ENCODE peak calls at places on chromosomes 1 and 21, in four cellular contexts. D, Y, R and A are unnamed samples.

GRCh38 chr1:24506706-24507422 is 4.2 kb downstream of the RCAN3 start:
- DNase-seq in D (no peak), Y (no peak), R (no peak), A (no peak)

GRCh38 chr1:78292361-78292760 is 198.4 kb upstream of the PTGFR start:
- DNase-seq in D (no peak), Y (peak), R (no peak), A (peak)

GRCh38 chr1:71222668-71223067 is 141.8 kb upstream of the ZRANB2 start:
- DNase-seq in D (no peak), Y (no peak), R (no peak), A (no peak)

GRCh38 chr1:12073796-12074195 is 10.7 kb downstream of the TNFRSF8 start:
- DNase-seq in D (no peak), Y (no peak), R (no peak), A (no peak)

GRCh38 chr1:196034080-196034706 is 574.0 kb downstream of the KCNT2 start:
- DNase-seq in D (peak), Y (no peak), R (no peak), A (no peak)

GRCh38 chr1:114199017-114199594 is 45.4 kb upstream of the SYT6 start:
- DNase-seq in D (no peak), Y (no peak), R (no peak), A (no peak)

GRCh38 chr1:69976896-69977295 is 228.5 kb downstream of the LRRC40 start:
- DNase-seq in D (no peak), Y (peak), R (no peak), A (no peak)

GRCh38 chr1:25456502-25456901 is 25.8 kb downstream of the MACO1 start:
- DNase-seq in D (no peak), Y (no peak), R (no peak), A (no peak)

GRCh38 chr1:56710646-56711045 is 65.5 kb downstream of the PRKAA2 start:
- DNase-seq in D (no peak), Y (peak), R (no peak), A (no peak)

GRCh38 chr1:25022361-25023189 is 92.5 kb upstream of the RUNX3 start:
- DNase-seq in D (no peak), Y (peak), R (peak), A (peak)

GRCh38 chr21:27756191-27756590 is 789.3 kb upstream of the ADAMTS5 start:
- DNase-seq in D (no peak), Y (no peak), R (no peak), A (no peak)

GRCh38 chr1:95233321-95233736 is 681 bp upstream of the RWDD3 start:
- DNase-seq in D (peak), Y (peak), R (no peak), A (no peak)

GRCh38 chr21:42493109-42494060 is 2.6 kb downstream of the RSPH1 start:
- DNase-seq in D (no peak), Y (no peak), R (no peak), A (peak)

GRCh38 chr1:109719337-109719837 is 7.3 kb downstream of the GSTM5 start:
- DNase-seq in D (no peak), Y (peak), R (no peak), A (no peak)

GRCh38 chr21:23017989-23018388 is 2019.8 kb downstream of the NCAM2 start:
- DNase-seq in D (no peak), Y (no peak), R (no peak), A (no peak)

GRCh38 chr21:18168108-18168507 is 76.5 kb upstream of the CHODL start:
- DNase-seq in D (no peak), Y (no peak), R (no peak), A (no peak)

GRCh38 chr1:200838676-200839445 is 33.9 kb upstream of the GPR25 start:
- DNase-seq in D (no peak), Y (peak), R (no peak), A (peak)

GRCh38 chr1:115877511-115877910 is 36.6 kb upstream of the NHLH2 start:
- DNase-seq in D (no peak), Y (no peak), R (no peak), A (peak)

GRCh38 chr1:88169144-88169543 is 514.9 kb upstream of the PKN2 start:
- DNase-seq in D (no peak), Y (no peak), R (no peak), A (no peak)

GRCh38 chr1:31243451-31244286 is 4.0 kb upstream of the NKAIN1 start:
- DNase-seq in D (no peak), Y (peak), R (no peak), A (no peak)

GRCh38 chr1:151855997-151856396 is 2.5 kb upstream of the THEM5 start:
- DNase-seq in D (no peak), Y (no peak), R (no peak), A (no peak)

GRCh38 chr1:63746129-63746864 is 27.5 kb upstream of the ROR1 start:
- DNase-seq in D (no peak), Y (peak), R (no peak), A (no peak)

GRCh38 chr1:8423702-8424538 is 106.0 kb downstream of the SLC45A1 start:
- DNase-seq in D (peak), Y (peak), R (peak), A (peak)

GRCh38 chr1:181675091-181675490 is 191.8 kb downstream of the CACNA1E start:
- DNase-seq in D (no peak), Y (no peak), R (no peak), A (no peak)

GRCh38 chr21:32826317-32827167 is 55.0 kb upstream of the PAXBP1 start:
- DNase-seq in D (no peak), Y (peak), R (no peak), A (peak)

GRCh38 chr1:8723010-8723409 is 94.4 kb downstream of the RERE start:
- DNase-seq in D (no peak), Y (no peak), R (no peak), A (no peak)

GRCh38 chr1:25871086-25871703 is 4.3 kb downstream of the PAQR7 start:
- DNase-seq in D (no peak), Y (no peak), R (no peak), A (no peak)

GRCh38 chr1:45266151-45266801 is 59.9 kb upstream of the ZSWIM5 start:
- DNase-seq in D (no peak), Y (peak), R (no peak), A (no peak)

GRCh38 chr1:18353992-18354391 is 126.7 kb upstream of the KLHDC7A start:
- DNase-seq in D (no peak), Y (no peak), R (no peak), A (no peak)

GRCh38 chr21:31182231-31183129 is 144.2 kb upstream of the KRTAP19-8 start:
- DNase-seq in D (no peak), Y (no peak), R (no peak), A (no peak)

GRCh38 chr1:229128209-229128608 is 142.7 kb upstream of the RAB4A start:
- DNase-seq in D (no peak), Y (no peak), R (no peak), A (no peak)

GRCh38 chr1:147821883-147822282 is 61.5 kb upstream of the GJA5 start:
- DNase-seq in D (no peak), Y (peak), R (no peak), A (peak)

DNA sequence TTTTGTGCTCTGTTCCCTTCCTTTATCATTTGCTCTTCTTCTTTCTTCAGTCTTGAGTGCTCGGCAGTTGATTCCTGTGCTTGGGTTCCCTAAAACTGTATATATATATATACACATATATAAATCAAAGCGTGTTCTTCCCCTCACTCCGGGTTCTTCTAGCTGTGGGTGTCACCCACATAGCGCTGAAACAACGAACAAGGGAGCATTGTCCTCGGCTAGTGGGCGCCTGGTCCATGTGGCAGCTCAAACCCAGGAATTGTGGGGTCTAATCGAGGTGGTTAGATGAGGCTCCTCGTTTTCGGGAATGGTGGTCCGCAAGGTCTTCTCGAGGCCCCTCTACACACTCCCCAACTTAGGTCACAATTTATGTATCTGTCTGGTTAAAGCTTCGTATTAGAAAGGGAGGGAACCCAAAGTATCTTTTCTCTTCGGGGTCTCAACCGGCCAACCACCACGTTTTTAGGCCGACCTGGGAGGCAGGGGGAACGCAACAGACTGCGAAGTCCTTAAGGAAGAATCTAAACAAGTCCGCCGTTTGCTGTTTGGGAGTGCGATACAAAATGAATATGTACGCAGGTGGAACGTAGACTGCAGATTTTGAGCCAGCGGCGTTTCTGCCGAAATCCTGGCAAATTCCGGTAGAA is 504 bp upstream of the SDHC start:
- DNase-seq in D (no peak), Y (no peak), R (no peak), A (no peak)
- H2BK12ac ChIP-seq in D (no peak), Y (peak), R (peak), A (no peak)

GRCh38 chr1:232899839-232900238 is 50.6 kb upstream of the NTPCR start:
- DNase-seq in D (no peak), Y (no peak), R (no peak), A (no peak)

GRCh38 chr1:232902766-232903357 is 47.5 kb upstream of the NTPCR start:
- DNase-seq in D (no peak), Y (no peak), R (no peak), A (no peak)

GRCh38 chr1:232899278-232899677 is 51.1 kb upstream of the NTPCR start:
- DNase-seq in D (no peak), Y (no peak), R (no peak), A (no peak)

GRCh38 chr1:232900818-232901217 is 49.6 kb upstream of the NTPCR start:
- DNase-seq in D (no peak), Y (no peak), R (no peak), A (no peak)

GRCh38 chr1:232901255-232901654 is 49.2 kb upstream of the NTPCR start:
- DNase-seq in D (no peak), Y (peak), R (no peak), A (peak)
- H3K4me3 ChIP-seq in D (no peak), Y (no peak), R (no peak), A (no peak)

DNA sequence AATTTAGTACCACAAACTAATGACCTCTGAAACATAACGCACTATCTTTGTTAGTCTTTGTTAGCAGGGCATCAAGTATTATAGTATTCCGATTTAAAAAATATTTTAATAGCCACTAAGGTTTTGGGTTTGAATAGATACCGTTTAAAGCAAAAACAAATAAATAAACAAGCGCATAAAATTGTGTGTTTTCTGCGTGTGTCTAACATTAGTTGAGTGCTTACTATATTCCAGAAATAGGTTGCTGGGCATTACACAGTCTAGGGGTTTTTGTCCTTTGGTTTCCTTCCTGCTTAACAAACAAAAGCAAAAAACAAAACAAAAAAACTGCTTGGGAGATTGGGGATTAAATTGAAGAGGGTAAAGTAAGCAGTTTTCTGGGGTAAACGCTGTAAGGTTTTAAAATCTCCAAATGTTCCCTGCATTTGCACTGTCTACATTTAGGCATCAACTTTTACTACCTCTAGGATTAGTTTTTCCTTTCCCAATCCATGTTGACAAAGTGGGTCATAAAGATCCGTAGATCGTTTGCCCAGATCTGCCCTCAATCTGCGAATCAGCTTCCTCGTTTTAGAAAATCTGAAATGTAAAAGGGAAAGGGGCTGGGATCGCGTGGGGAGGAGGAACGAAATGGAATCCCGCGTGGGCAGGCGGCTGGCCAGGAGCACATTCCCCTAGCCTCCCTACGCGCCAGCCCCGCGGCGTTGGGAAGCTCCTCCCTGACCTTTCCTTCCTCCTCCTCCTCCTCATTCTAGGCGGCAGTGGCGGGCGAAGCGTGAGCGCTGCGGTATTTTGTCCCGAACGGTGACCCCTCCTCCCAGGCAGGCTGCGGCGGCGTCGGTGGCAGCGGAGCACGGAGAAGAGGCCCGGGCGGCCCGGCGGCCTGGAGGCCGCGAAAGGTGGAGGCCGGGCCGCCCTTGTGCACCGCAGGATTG is at the start of gene KCTD3:
- DNase-seq in D (peak), Y (peak), R (no peak), A (peak)
- H2BK12ac ChIP-seq in D (no peak), Y (no peak), R (no peak), A (peak)

DNA sequence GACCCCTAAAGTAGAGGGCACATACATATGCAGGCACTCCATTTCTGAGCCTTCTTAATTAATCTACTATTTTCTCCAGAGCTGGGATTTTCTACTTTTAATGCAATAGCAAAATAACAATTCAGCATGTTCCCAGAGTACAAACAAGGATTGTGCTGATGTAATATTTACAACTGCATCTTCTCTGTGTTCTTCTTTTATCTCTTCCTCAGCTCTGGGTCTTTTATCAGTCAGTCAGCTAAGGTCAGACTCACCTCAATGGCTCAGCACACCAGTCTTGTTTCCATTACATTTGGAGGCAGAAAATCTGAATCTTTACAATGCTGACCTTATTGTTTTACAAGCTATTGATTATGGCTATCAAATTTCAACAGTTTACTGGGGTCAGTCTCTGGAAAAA is 323.3 kb upstream of the NR5A2 start:
- DNase-seq in D (no peak), Y (no peak), R (no peak), A (no peak)
- H3K4me3 ChIP-seq in D (no peak), Y (no peak), R (no peak), A (no peak)

GRCh38 chr1:218460367-218460766 is 115.2 kb downstream of the TGFB2 start:
- DNase-seq in D (peak), Y (peak), R (no peak), A (no peak)

GRCh38 chr1:218461351-218461750 is 116.2 kb downstream of the TGFB2 start:
- DNase-seq in D (no peak), Y (no peak), R (no peak), A (no peak)

GRCh38 chr1:218462116-218462515 is 117.0 kb downstream of the TGFB2 start:
- DNase-seq in D (no peak), Y (no peak), R (no peak), A (no peak)

GRCh38 chr1:218459878-218460277 is 114.7 kb downstream of the TGFB2 start:
- DNase-seq in D (peak), Y (peak), R (peak), A (peak)

GRCh38 chr1:218459450-218459849 is 114.3 kb downstream of the TGFB2 start:
- DNase-seq in D (no peak), Y (no peak), R (no peak), A (no peak)
- H2BK12ac ChIP-seq in D (no peak), Y (peak), R (peak), A (peak)

GRCh38 chr1:65278344-65279091 is 30.8 kb upstream of the DNAJC6 start:
- DNase-seq in D (no peak), Y (peak), R (no peak), A (no peak)
- H3K4me3 ChIP-seq in D (no peak), Y (no peak), R (peak), A (no peak)

GRCh38 chr1:34549199-34549598 is 205.6 kb upstream of the GJB5 start:
- DNase-seq in D (no peak), Y (no peak), R (peak), A (peak)

DNA sequence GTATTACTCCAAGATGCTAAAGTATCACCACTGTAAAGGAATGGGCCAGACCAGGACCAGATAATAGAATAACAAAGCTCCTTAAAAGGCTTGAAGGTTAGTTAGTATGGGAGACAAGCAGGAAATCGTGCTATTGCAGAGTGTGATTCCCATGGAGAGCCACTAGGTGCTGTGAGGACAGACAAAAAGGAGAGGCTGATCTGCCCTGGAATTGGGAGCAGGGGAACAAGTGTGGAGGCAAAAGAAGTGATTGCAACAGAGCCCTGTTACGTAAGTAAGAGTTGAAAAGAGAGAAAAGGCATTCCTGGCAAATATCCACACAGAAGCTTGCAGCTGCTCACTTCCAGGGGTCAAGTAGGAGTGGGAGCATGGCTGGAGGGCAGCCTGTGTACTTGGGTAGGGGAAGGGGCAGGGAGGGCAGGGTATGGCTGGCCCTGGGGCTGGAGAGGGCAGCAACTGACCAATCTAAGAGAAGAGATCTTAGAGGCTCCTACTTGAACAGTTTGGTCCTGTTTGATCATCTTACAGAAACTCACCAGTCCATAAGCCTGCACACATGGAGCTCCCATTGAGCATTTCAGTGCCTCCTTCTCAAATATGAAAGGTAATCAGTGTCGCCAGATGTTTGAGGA is 207.7 kb upstream of the GJB5 start:
- DNase-seq in D (no peak), Y (no peak), R (peak), A (peak)
- H2BK12ac ChIP-seq in D (no peak), Y (no peak), R (no peak), A (no peak)

GRCh38 chr1:204711947-204712701 is 26.6 kb upstream of the LRRN2 start:
- DNase-seq in D (no peak), Y (no peak), R (no peak), A (no peak)
- H3K4me3 ChIP-seq in D (no peak), Y (no peak), R (no peak), A (no peak)

GRCh38 chr1:82978461-82979324 is 1020.2 kb downstream of the TTLL7 start:
- DNase-seq in D (no peak), Y (no peak), R (peak), A (peak)
- H2BK12ac ChIP-seq in D (no peak), Y (no peak), R (peak), A (no peak)

GRCh38 chr21:45739218-45740087 is 95.9 kb downstream of the PCBP3 start:
- DNase-seq in D (no peak), Y (no peak), R (no peak), A (no peak)

GRCh38 chr21:45735259-45736000 is 91.9 kb downstream of the PCBP3 start:
- DNase-seq in D (no peak), Y (no peak), R (no peak), A (no peak)

GRCh38 chr21:45736042-45736704 is 92.6 kb downstream of the PCBP3 start:
- DNase-seq in D (no peak), Y (no peak), R (no peak), A (no peak)

GRCh38 chr21:45736705-45737484 is 93.4 kb downstream of the PCBP3 start:
- DNase-seq in D (no peak), Y (no peak), R (no peak), A (no peak)

GRCh38 chr21:45737485-45738166 is 94.1 kb downstream of the PCBP3 start:
- DNase-seq in D (no peak), Y (no peak), R (no peak), A (peak)
- H3K4me3 ChIP-seq in D (no peak), Y (no peak), R (no peak), A (no peak)